ENCODE peak calls at places on chromosomes 5 and 9, in seven cellular contexts. One of them, this sample, is unnamed.

GRCh38 chr9:112629890-112630485 is 87.9 kb downstream of the INIP start:
- DNase-seq in Peyer's patch: no peak
- DNase-seq in ovary: no peak
- DNase-seq in lung: no peak
- DNase-seq in epithelial cell of esophagus: peak
- DNase-seq in choroid plexus epithelial cell: no peak
- DNase-seq in AG10803: no peak
- DNase-seq in this sample: no peak

GRCh38 chr9:126592461-126592860 is 21.3 kb upstream of the LMX1B start:
- DNase-seq in Peyer's patch: no peak
- DNase-seq in ovary: no peak
- DNase-seq in lung: no peak
- DNase-seq in epithelial cell of esophagus: no peak
- DNase-seq in choroid plexus epithelial cell: peak
- DNase-seq in AG10803: no peak
- DNase-seq in this sample: no peak

GRCh38 chr5:175681975-175682354 is 24.1 kb downstream of the HRH2 start:
- DNase-seq in Peyer's patch: peak
- DNase-seq in ovary: no peak
- DNase-seq in lung: no peak
- DNase-seq in epithelial cell of esophagus: no peak
- DNase-seq in choroid plexus epithelial cell: no peak
- DNase-seq in AG10803: no peak
- DNase-seq in this sample: no peak

GRCh38 chr5:157559301-157559700 is 16.3 kb downstream of the ADAM19 start:
- DNase-seq in Peyer's patch: no peak
- DNase-seq in ovary: no peak
- DNase-seq in lung: no peak
- DNase-seq in epithelial cell of esophagus: peak
- DNase-seq in choroid plexus epithelial cell: peak
- DNase-seq in AG10803: peak
- DNase-seq in this sample: peak

GRCh38 chr9:111712369-111712768 is 51.0 kb downstream of the GNG10 start:
- DNase-seq in Peyer's patch: no peak
- DNase-seq in ovary: no peak
- DNase-seq in lung: no peak
- DNase-seq in epithelial cell of esophagus: no peak
- DNase-seq in choroid plexus epithelial cell: no peak
- DNase-seq in AG10803: no peak
- DNase-seq in this sample: no peak

GRCh38 chr5:176889321-176890280 is 9.5 kb downstream of the HK3 start:
- DNase-seq in Peyer's patch: peak
- DNase-seq in ovary: no peak
- DNase-seq in lung: no peak
- DNase-seq in epithelial cell of esophagus: no peak
- DNase-seq in choroid plexus epithelial cell: no peak
- DNase-seq in AG10803: no peak
- DNase-seq in this sample: no peak

GRCh38 chr5:180291234-180291940 is 496 bp downstream of the MAPK9 start:
- DNase-seq in Peyer's patch: peak
- DNase-seq in ovary: no peak
- DNase-seq in lung: no peak
- DNase-seq in epithelial cell of esophagus: no peak
- DNase-seq in choroid plexus epithelial cell: peak
- DNase-seq in AG10803: no peak
- DNase-seq in this sample: peak

GRCh38 chr5:150412319-150413175 is at the start of gene CD74:
- DNase-seq in Peyer's patch: peak
- DNase-seq in ovary: peak
- DNase-seq in lung: peak
- DNase-seq in epithelial cell of esophagus: peak
- DNase-seq in choroid plexus epithelial cell: peak
- DNase-seq in AG10803: peak
- DNase-seq in this sample: no peak

GRCh38 chr5:125269926-125270325 is 523.5 kb upstream of the ZNF608 start:
- DNase-seq in Peyer's patch: no peak
- DNase-seq in ovary: no peak
- DNase-seq in lung: no peak
- DNase-seq in epithelial cell of esophagus: peak
- DNase-seq in choroid plexus epithelial cell: no peak
- DNase-seq in AG10803: no peak
- DNase-seq in this sample: no peak

GRCh38 chr9:103714992-103715391 is 379.1 kb upstream of the SMC2 start:
- DNase-seq in Peyer's patch: no peak
- DNase-seq in ovary: no peak
- DNase-seq in lung: no peak
- DNase-seq in epithelial cell of esophagus: no peak
- DNase-seq in choroid plexus epithelial cell: no peak
- DNase-seq in AG10803: no peak
- DNase-seq in this sample: no peak

GRCh38 chr9:95923794-95924193 is 48.3 kb downstream of the ERCC6L2 start:
- DNase-seq in Peyer's patch: no peak
- DNase-seq in ovary: no peak
- DNase-seq in lung: no peak
- DNase-seq in epithelial cell of esophagus: no peak
- DNase-seq in choroid plexus epithelial cell: no peak
- DNase-seq in AG10803: no peak
- DNase-seq in this sample: no peak

GRCh38 chr9:105972805-105973204 is 278.5 kb downstream of the TMEM38B start:
- DNase-seq in Peyer's patch: no peak
- DNase-seq in ovary: no peak
- DNase-seq in lung: no peak
- DNase-seq in epithelial cell of esophagus: no peak
- DNase-seq in choroid plexus epithelial cell: no peak
- DNase-seq in AG10803: no peak
- DNase-seq in this sample: no peak

GRCh38 chr9:105967798-105968197 is 273.5 kb downstream of the TMEM38B start:
- DNase-seq in Peyer's patch: no peak
- DNase-seq in ovary: no peak
- DNase-seq in lung: no peak
- DNase-seq in epithelial cell of esophagus: no peak
- DNase-seq in choroid plexus epithelial cell: no peak
- DNase-seq in AG10803: no peak
- DNase-seq in this sample: no peak

GRCh38 chr9:105973811-105974407 is 279.6 kb downstream of the TMEM38B start:
- DNase-seq in Peyer's patch: no peak
- DNase-seq in ovary: no peak
- DNase-seq in lung: no peak
- DNase-seq in epithelial cell of esophagus: no peak
- DNase-seq in choroid plexus epithelial cell: peak
- DNase-seq in AG10803: peak
- DNase-seq in this sample: no peak

GRCh38 chr9:105968811-105969466 is 274.6 kb downstream of the TMEM38B start:
- DNase-seq in Peyer's patch: no peak
- DNase-seq in ovary: no peak
- DNase-seq in lung: no peak
- DNase-seq in epithelial cell of esophagus: no peak
- DNase-seq in choroid plexus epithelial cell: no peak
- DNase-seq in AG10803: no peak
- DNase-seq in this sample: no peak

DNA sequence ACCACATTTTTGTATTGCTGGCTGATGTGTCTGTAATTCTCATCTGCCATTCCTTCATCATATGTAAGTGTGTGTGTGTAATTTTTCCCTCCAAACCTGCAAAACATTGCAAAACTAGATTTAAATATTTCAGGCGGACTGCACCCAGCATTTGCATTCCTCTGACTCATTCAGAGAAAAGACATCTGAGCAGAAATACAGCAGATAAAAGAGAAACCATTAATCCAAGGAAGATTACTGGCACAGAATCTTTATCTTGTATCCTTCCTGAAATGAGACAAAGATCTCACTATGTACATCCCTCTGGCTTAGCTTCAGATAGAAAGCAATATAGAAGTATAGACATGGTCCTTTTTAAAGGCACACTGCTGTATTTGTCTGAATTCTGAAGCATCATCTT is 275.3 kb downstream of the TMEM38B start:
- DNase-seq in Peyer's patch: no peak
- DNase-seq in ovary: no peak
- DNase-seq in lung: no peak
- DNase-seq in epithelial cell of esophagus: peak
- DNase-seq in choroid plexus epithelial cell: no peak
- DNase-seq in AG10803: peak
- DNase-seq in this sample: peak
- TF ChIP-seq CTCF in Peyer's patch: no peak
- TF ChIP-seq CTCF in ovary: no peak
- TF ChIP-seq CTCF in lung: no peak
- TF ChIP-seq CTCF in epithelial cell of esophagus: no peak
- TF ChIP-seq CTCF in choroid plexus epithelial cell: no peak
- TF ChIP-seq CTCF in AG10803: no peak
- TF ChIP-seq CTCF in this sample: no peak

GRCh38 chr5:145812877-145813276 is 22.3 kb downstream of the PRELID2 start:
- DNase-seq in Peyer's patch: no peak
- DNase-seq in ovary: no peak
- DNase-seq in lung: no peak
- DNase-seq in epithelial cell of esophagus: no peak
- DNase-seq in choroid plexus epithelial cell: no peak
- DNase-seq in AG10803: no peak
- DNase-seq in this sample: no peak

GRCh38 chr5:145806923-145807322 is 28.2 kb downstream of the PRELID2 start:
- DNase-seq in Peyer's patch: no peak
- DNase-seq in ovary: no peak
- DNase-seq in lung: no peak
- DNase-seq in epithelial cell of esophagus: peak
- DNase-seq in choroid plexus epithelial cell: peak
- DNase-seq in AG10803: no peak
- DNase-seq in this sample: no peak

DNA sequence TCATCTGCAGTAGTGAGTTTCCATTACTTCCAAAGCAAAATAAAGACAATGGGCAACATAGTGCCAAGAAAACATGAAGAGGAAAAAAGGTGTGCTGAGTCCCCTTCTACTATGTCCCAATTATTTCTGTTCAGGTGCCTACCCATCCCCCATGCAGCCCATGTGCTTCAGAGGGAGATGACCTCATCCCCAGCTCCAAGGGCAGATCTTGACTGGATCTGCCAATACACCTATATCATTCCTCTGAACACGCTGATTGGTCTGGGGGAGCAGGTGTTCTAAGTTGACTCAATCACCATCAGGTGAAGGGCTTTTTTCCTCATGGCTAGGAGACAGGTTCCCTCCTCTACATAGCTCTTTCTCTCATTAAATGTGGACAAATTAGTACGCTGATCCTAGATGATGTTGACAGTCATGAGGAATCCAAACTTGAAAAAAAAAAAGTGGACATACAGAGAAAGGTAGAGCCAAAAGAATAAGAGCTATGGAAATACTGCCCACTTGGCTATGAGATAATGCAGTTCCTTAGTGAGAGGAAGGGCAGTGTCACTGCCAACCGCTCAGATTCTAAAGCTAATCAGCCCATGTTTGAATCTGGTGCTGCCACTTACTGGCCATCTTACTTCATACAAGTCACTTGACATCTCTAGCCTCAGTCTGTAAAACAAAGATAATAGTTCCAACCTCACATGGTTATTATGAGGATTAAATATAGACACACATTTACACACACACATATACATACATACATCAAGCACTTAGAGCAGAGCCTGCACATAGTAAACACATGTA is 23.1 kb downstream of the PRELID2 start:
- DNase-seq in Peyer's patch: no peak
- DNase-seq in ovary: no peak
- DNase-seq in lung: no peak
- DNase-seq in epithelial cell of esophagus: peak
- DNase-seq in choroid plexus epithelial cell: peak
- DNase-seq in AG10803: peak
- DNase-seq in this sample: peak
- TF ChIP-seq CTCF in Peyer's patch: peak
- TF ChIP-seq CTCF in ovary: no peak
- TF ChIP-seq CTCF in lung: peak
- TF ChIP-seq CTCF in epithelial cell of esophagus: peak
- TF ChIP-seq CTCF in choroid plexus epithelial cell: peak
- TF ChIP-seq CTCF in AG10803: peak
- TF ChIP-seq CTCF in this sample: peak

GRCh38 chr5:102545175-102545574 is 46.4 kb upstream of the SLCO6A1 start:
- DNase-seq in Peyer's patch: no peak
- DNase-seq in ovary: no peak
- DNase-seq in lung: no peak
- DNase-seq in epithelial cell of esophagus: peak
- DNase-seq in choroid plexus epithelial cell: peak
- DNase-seq in AG10803: no peak
- DNase-seq in this sample: peak
- TF ChIP-seq CTCF in Peyer's patch: no peak
- TF ChIP-seq CTCF in ovary: no peak
- TF ChIP-seq CTCF in lung: no peak
- TF ChIP-seq CTCF in epithelial cell of esophagus: peak
- TF ChIP-seq CTCF in choroid plexus epithelial cell: peak
- TF ChIP-seq CTCF in AG10803: peak
- TF ChIP-seq CTCF in this sample: no peak

GRCh38 chr5:1824903-1825841 is 24.0 kb downstream of the NDUFS6 start:
- DNase-seq in Peyer's patch: peak
- DNase-seq in ovary: no peak
- DNase-seq in lung: no peak
- DNase-seq in epithelial cell of esophagus: no peak
- DNase-seq in choroid plexus epithelial cell: no peak
- DNase-seq in AG10803: no peak
- DNase-seq in this sample: no peak

GRCh38 chr5:1821862-1822261 is 20.7 kb downstream of the NDUFS6 start:
- DNase-seq in Peyer's patch: no peak
- DNase-seq in ovary: no peak
- DNase-seq in lung: no peak
- DNase-seq in epithelial cell of esophagus: no peak
- DNase-seq in choroid plexus epithelial cell: no peak
- DNase-seq in AG10803: no peak
- DNase-seq in this sample: no peak

GRCh38 chr5:1823381-1824034 is 22.3 kb downstream of the NDUFS6 start:
- DNase-seq in Peyer's patch: peak
- DNase-seq in ovary: no peak
- DNase-seq in lung: no peak
- DNase-seq in epithelial cell of esophagus: no peak
- DNase-seq in choroid plexus epithelial cell: no peak
- DNase-seq in AG10803: no peak
- DNase-seq in this sample: no peak

GRCh38 chr5:1826235-1826980 is 25.2 kb downstream of the NDUFS6 start:
- DNase-seq in Peyer's patch: peak
- DNase-seq in ovary: no peak
- DNase-seq in lung: no peak
- DNase-seq in epithelial cell of esophagus: no peak
- DNase-seq in choroid plexus epithelial cell: no peak
- DNase-seq in AG10803: no peak
- DNase-seq in this sample: no peak

DNA sequence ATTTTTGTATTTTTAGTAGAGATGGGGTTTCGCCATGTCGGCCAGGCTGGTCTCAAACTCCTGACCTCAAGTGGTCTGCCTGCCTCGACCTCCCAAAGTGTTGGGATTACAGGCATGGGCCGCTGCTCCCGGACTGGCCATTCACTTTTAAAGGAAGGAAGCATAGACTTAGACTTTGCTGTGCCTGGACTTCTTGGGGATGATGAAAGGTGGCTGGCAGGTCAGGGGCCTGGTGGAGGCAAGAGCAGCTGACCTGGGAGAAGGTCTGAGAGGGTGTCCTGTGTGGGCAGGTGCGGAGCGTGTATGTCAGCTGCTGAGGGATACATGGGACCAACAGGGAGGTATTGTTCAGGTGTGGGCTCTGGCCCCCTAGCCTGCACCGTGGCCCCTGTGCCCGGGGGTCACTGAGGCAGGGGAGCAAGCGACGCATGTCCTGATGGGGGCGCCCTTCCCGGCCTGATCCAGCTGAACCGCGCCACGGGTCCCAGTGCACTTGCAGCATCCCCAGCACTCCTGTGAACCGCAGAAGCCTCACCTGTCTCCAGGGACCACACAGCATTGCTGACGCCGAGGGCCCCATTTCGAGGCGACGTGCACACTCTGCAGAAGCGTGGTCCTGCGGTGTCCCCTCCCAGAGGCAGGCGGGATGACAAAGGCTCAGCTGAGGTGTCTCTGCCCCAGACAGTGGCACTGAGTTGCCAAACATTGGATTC is 23.1 kb downstream of the NDUFS6 start:
- DNase-seq in Peyer's patch: peak
- DNase-seq in ovary: no peak
- DNase-seq in lung: no peak
- DNase-seq in epithelial cell of esophagus: no peak
- DNase-seq in choroid plexus epithelial cell: no peak
- DNase-seq in AG10803: no peak
- DNase-seq in this sample: no peak
- TF ChIP-seq CTCF in Peyer's patch: no peak
- TF ChIP-seq CTCF in ovary: no peak
- TF ChIP-seq CTCF in lung: no peak
- TF ChIP-seq CTCF in epithelial cell of esophagus: no peak
- TF ChIP-seq CTCF in choroid plexus epithelial cell: no peak
- TF ChIP-seq CTCF in AG10803: no peak
- TF ChIP-seq CTCF in this sample: no peak